ENCODE peak calls at places on chromosomes 5 and 9, in five cellular contexts. One of them, this sample, is unnamed. For H3K9me3, the result is how much of the 10 kb centered on the place peaks cover.

GRCh38 chr9:37104183-37104889 is 16.0 kb upstream of the ZCCHC7 start:
- DNase-seq in ovary: no peak
- DNase-seq in transverse colon: no peak
- DNase-seq in A549: peak
- DNase-seq in HCT116: no peak
- DNase-seq in this sample: no peak

GRCh38 chr9:137724114-137724445 is 105.3 kb downstream of the EHMT1 start:
- DNase-seq in HCT116: no peak
- DNase-seq in ovary: no peak
- DNase-seq in A549: no peak
- DNase-seq in transverse colon: no peak
- DNase-seq in this sample: no peak

GRCh38 chr5:473344-474192 is 30.6 kb downstream of the EXOC3 start:
- DNase-seq in HCT116: no peak
- DNase-seq in transverse colon: peak
- DNase-seq in A549: peak
- DNase-seq in ovary: peak
- DNase-seq in this sample: no peak

GRCh38 chr5:167743685-167744084 is 547.8 kb upstream of the WWC1 start:
- DNase-seq in HCT116: no peak
- DNase-seq in A549: no peak
- DNase-seq in ovary: no peak
- DNase-seq in transverse colon: no peak
- DNase-seq in this sample: no peak

GRCh38 chr5:170503970-170504525 is at the start of gene KCNIP1:
- DNase-seq in transverse colon: no peak
- DNase-seq in A549: no peak
- DNase-seq in ovary: peak
- DNase-seq in HCT116: no peak
- DNase-seq in this sample: no peak

GRCh38 chr9:132472199-132472598 is 62.2 kb downstream of the CFAP77 start:
- DNase-seq in A549: no peak
- DNase-seq in HCT116: no peak
- DNase-seq in ovary: no peak
- DNase-seq in transverse colon: no peak
- DNase-seq in this sample: no peak

GRCh38 chr9:21761309-21761901 is 41.0 kb upstream of the MTAP start:
- DNase-seq in transverse colon: no peak
- DNase-seq in HCT116: no peak
- DNase-seq in ovary: no peak
- DNase-seq in A549: no peak
- DNase-seq in this sample: no peak

GRCh38 chr9:81562221-81563019 is 126.9 kb downstream of the TLE1 start:
- DNase-seq in ovary: no peak
- DNase-seq in HCT116: peak
- DNase-seq in A549: peak
- DNase-seq in transverse colon: no peak
- DNase-seq in this sample: no peak

GRCh38 chr9:99873531-99873930 is 32.9 kb upstream of the STX17 start:
- DNase-seq in HCT116: no peak
- DNase-seq in transverse colon: no peak
- DNase-seq in ovary: no peak
- DNase-seq in A549: no peak
- DNase-seq in this sample: no peak

GRCh38 chr9:20041717-20042116 is 252.9 kb upstream of the SLC24A2 start:
- DNase-seq in transverse colon: no peak
- DNase-seq in A549: no peak
- DNase-seq in HCT116: no peak
- DNase-seq in ovary: no peak
- DNase-seq in this sample: no peak

GRCh38 chr9:79946718-79947117 is 375.0 kb downstream of the TLE4 start:
- DNase-seq in HCT116: no peak
- DNase-seq in A549: no peak
- DNase-seq in ovary: peak
- DNase-seq in transverse colon: no peak
- DNase-seq in this sample: no peak

GRCh38 chr5:142512041-142512679 is 173.7 kb downstream of the FGF1 start:
- DNase-seq in ovary: no peak
- DNase-seq in HCT116: no peak
- DNase-seq in transverse colon: no peak
- DNase-seq in A549: no peak
- DNase-seq in this sample: peak

GRCh38 chr9:3473402-3473801 is 52.4 kb downstream of the RFX3 start:
- DNase-seq in A549: no peak
- DNase-seq in HCT116: no peak
- DNase-seq in transverse colon: no peak
- DNase-seq in ovary: no peak
- DNase-seq in this sample: no peak

GRCh38 chr5:172854451-172854871 is 20.4 kb downstream of the ERGIC1 start:
- DNase-seq in HCT116: no peak
- DNase-seq in A549: no peak
- DNase-seq in ovary: peak
- DNase-seq in transverse colon: peak
- DNase-seq in this sample: peak

GRCh38 chr9:27261517-27262211 is 35.3 kb downstream of the EQTN start:
- DNase-seq in A549: no peak
- DNase-seq in ovary: no peak
- DNase-seq in HCT116: no peak
- DNase-seq in transverse colon: no peak
- DNase-seq in this sample: no peak

GRCh38 chr5:170081616-170082015 is 24.1 kb upstream of the FOXI1 start:
- DNase-seq in HCT116: no peak
- DNase-seq in A549: no peak
- DNase-seq in transverse colon: no peak
- DNase-seq in ovary: no peak
- DNase-seq in this sample: no peak

GRCh38 chr9:27514551-27514950 is 9.5 kb upstream of the IFNK start:
- DNase-seq in HCT116: no peak
- DNase-seq in transverse colon: no peak
- DNase-seq in ovary: no peak
- DNase-seq in A549: no peak
- DNase-seq in this sample: no peak

GRCh38 chr9:109166771-109167601 is at the start of gene FRRS1L:
- DNase-seq in A549: no peak
- DNase-seq in HCT116: no peak
- DNase-seq in ovary: peak
- DNase-seq in transverse colon: no peak
- DNase-seq in this sample: no peak

GRCh38 chr5:170111088-170111796 is 5.5 kb downstream of the FOXI1 start:
- DNase-seq in HCT116: no peak
- DNase-seq in ovary: no peak
- DNase-seq in transverse colon: no peak
- DNase-seq in A549: no peak
- DNase-seq in this sample: no peak

GRCh38 chr5:58012103-58012502 is 447.8 kb downstream of the PLK2 start:
- DNase-seq in A549: no peak
- DNase-seq in HCT116: no peak
- DNase-seq in ovary: no peak
- DNase-seq in transverse colon: no peak
- DNase-seq in this sample: no peak

GRCh38 chr5:69329905-69330489 is 2.6 kb downstream of the CCDC125 start:
- DNase-seq in HCT116: no peak
- DNase-seq in ovary: no peak
- DNase-seq in transverse colon: no peak
- DNase-seq in A549: no peak
- DNase-seq in this sample: no peak

GRCh38 chr9:76571288-76572204 is 112.6 kb downstream of the GCNT1 start:
- DNase-seq in HCT116: no peak
- DNase-seq in ovary: no peak
- DNase-seq in A549: no peak
- DNase-seq in transverse colon: peak
- DNase-seq in this sample: no peak

GRCh38 chr5:133370281-133370890 is 242.0 kb downstream of the FSTL4 start:
- DNase-seq in HCT116: no peak
- DNase-seq in ovary: no peak
- DNase-seq in transverse colon: no peak
- DNase-seq in A549: no peak
- DNase-seq in this sample: no peak

GRCh38 chr5:119313876-119314605 is 41.8 kb upstream of the TNFAIP8 start:
- DNase-seq in ovary: no peak
- DNase-seq in A549: no peak
- DNase-seq in transverse colon: no peak
- DNase-seq in HCT116: no peak
- DNase-seq in this sample: no peak

GRCh38 chr9:106753155-106753671 is 109.8 kb upstream of the ZNF462 start:
- DNase-seq in A549: no peak
- DNase-seq in ovary: no peak
- DNase-seq in transverse colon: no peak
- DNase-seq in HCT116: no peak
- DNase-seq in this sample: no peak

GRCh38 chr9:68704804-68705635 is at the start of gene PIP5K1B:
- DNase-seq in HCT116: no peak
- DNase-seq in A549: peak
- DNase-seq in transverse colon: peak
- DNase-seq in ovary: peak
- DNase-seq in this sample: peak

GRCh38 chr5:173298213-173298933 is 29.8 kb downstream of the STC2 start:
- DNase-seq in ovary: no peak
- DNase-seq in HCT116: no peak
- DNase-seq in A549: no peak
- DNase-seq in transverse colon: no peak
- DNase-seq in this sample: no peak

GRCh38 chr9:126296687-126297086 is 29.9 kb upstream of the MVB12B start:
- DNase-seq in A549: no peak
- DNase-seq in transverse colon: no peak
- DNase-seq in ovary: no peak
- DNase-seq in HCT116: no peak
- DNase-seq in this sample: no peak

GRCh38 chr5:176415240-176416122 is 858 bp downstream of the CLTB start:
- DNase-seq in ovary: peak
- DNase-seq in A549: peak
- DNase-seq in transverse colon: peak
- DNase-seq in HCT116: no peak
- DNase-seq in this sample: peak

GRCh38 chr9:117415584-117415937 is 704 bp upstream of the ASTN2 start:
- DNase-seq in ovary: no peak
- DNase-seq in HCT116: no peak
- DNase-seq in transverse colon: no peak
- DNase-seq in A549: no peak
- DNase-seq in this sample: no peak

GRCh38 chr9:25857167-25857566 is 178.9 kb upstream of the TUSC1 start:
- DNase-seq in transverse colon: no peak
- DNase-seq in ovary: no peak
- DNase-seq in A549: no peak
- DNase-seq in HCT116: no peak
- DNase-seq in this sample: no peak

GRCh38 chr9:112680731-112681402 is 37.0 kb downstream of the INIP start:
- DNase-seq in HCT116: no peak
- DNase-seq in A549: no peak
- DNase-seq in ovary: no peak
- DNase-seq in transverse colon: no peak
- DNase-seq in this sample: no peak

GRCh38 chr5:161544350-161544765 is 2.2 kb downstream of the GABRB2 start:
- DNase-seq in ovary: no peak
- DNase-seq in A549: peak
- DNase-seq in transverse colon: peak
- DNase-seq in HCT116: peak
- DNase-seq in this sample: no peak

GRCh38 chr5:125612356-125613149 is 810.7 kb upstream of the GRAMD2B start:
- DNase-seq in ovary: no peak
- DNase-seq in transverse colon: no peak
- DNase-seq in HCT116: no peak
- DNase-seq in A549: no peak
- DNase-seq in this sample: no peak

GRCh38 chr9:116940614-116941215 is 253.6 kb downstream of the TRIM32 start:
- DNase-seq in HCT116: no peak
- DNase-seq in transverse colon: no peak
- DNase-seq in A549: no peak
- DNase-seq in ovary: no peak
- DNase-seq in this sample: no peak

GRCh38 chr9:12882430-12882829 is 107.6 kb downstream of the LURAP1L start:
- DNase-seq in ovary: no peak
- DNase-seq in transverse colon: no peak
- DNase-seq in A549: no peak
- DNase-seq in HCT116: no peak
- DNase-seq in this sample: no peak

GRCh38 chr9:12889402-12890106 is 114.7 kb downstream of the LURAP1L start:
- DNase-seq in HCT116: no peak
- DNase-seq in ovary: no peak
- DNase-seq in transverse colon: no peak
- DNase-seq in A549: no peak
- DNase-seq in this sample: no peak

GRCh38 chr9:12880406-12881016 is 105.7 kb downstream of the LURAP1L start:
- DNase-seq in A549: no peak
- DNase-seq in ovary: no peak
- DNase-seq in HCT116: no peak
- DNase-seq in transverse colon: no peak
- DNase-seq in this sample: no peak

DNA sequence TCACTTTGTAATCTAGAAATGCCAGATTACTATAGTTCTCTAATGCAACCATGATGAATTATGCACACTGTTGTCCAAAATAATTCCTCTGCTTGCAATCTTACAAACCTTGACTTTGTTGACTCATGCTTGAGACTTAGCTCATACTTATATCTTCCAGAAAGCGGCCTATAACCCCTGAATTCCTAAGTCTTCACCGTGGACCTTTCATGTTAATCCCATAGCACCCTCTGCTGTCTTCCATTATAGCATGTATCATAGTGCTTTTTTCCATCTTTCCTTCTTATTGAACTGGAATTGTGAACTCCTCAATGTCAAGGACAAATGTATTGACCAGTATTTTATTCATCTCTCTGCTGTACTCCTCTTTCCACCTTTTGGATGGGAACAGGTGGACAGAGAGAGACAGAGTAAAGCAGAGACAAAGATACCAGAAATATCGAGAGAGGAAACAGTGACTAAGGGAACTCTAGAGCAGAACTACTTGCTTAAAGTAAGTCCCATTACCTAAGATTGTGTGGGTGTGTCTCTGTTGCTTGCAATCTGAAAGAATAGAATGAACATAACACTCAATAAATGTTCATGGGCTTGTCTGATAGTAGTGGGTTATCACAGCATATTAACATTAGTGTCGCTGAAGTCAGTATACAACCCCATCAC is 110.0 kb downstream of the LURAP1L start:
- DNase-seq in A549: peak
- DNase-seq in ovary: no peak
- DNase-seq in HCT116: peak
- DNase-seq in transverse colon: no peak
- DNase-seq in this sample: no peak
- H3K9me3 ChIP-seq in A549: under half
- H3K9me3 ChIP-seq in ovary: under half
- H3K9me3 ChIP-seq in HCT116: under half
- H3K9me3 ChIP-seq in transverse colon: under half
- H3K9me3 ChIP-seq in this sample: under half

GRCh38 chr5:96807099-96807654 is 568 bp downstream of the ERAP1 start:
- DNase-seq in HCT116: no peak
- DNase-seq in ovary: peak
- DNase-seq in transverse colon: peak
- DNase-seq in A549: peak
- DNase-seq in this sample: peak
- TF ChIP-seq POLR2A in HCT116: no peak
- TF ChIP-seq POLR2A in ovary: no peak
- TF ChIP-seq POLR2A in transverse colon: no peak
- TF ChIP-seq POLR2A in A549: peak
- TF ChIP-seq POLR2A in this sample: peak

GRCh38 chr5:17833336-17833735 is 199.1 kb downstream of the TAF11L14 start:
- DNase-seq in A549: no peak
- DNase-seq in transverse colon: no peak
- DNase-seq in HCT116: no peak
- DNase-seq in ovary: no peak
- DNase-seq in this sample: no peak
- H3K9me3 ChIP-seq in A549: under half
- H3K9me3 ChIP-seq in transverse colon: under half
- H3K9me3 ChIP-seq in HCT116: under half
- H3K9me3 ChIP-seq in ovary: under half
- H3K9me3 ChIP-seq in this sample: under half

GRCh38 chr9:128459011-128459410 is 3.2 kb downstream of the ODF2 start:
- DNase-seq in transverse colon: no peak
- DNase-seq in HCT116: no peak
- DNase-seq in A549: no peak
- DNase-seq in ovary: no peak
- DNase-seq in this sample: no peak
- TF ChIP-seq POLR2A in transverse colon: no peak
- TF ChIP-seq POLR2A in HCT116: no peak
- TF ChIP-seq POLR2A in A549: no peak
- TF ChIP-seq POLR2A in ovary: no peak
- TF ChIP-seq POLR2A in this sample: no peak